ENCODE peak calls at places on chromosomes 16 and 17, in seven cellular contexts. Z, T, B, P, R, X and J are unnamed samples. For H3K36me3, the result is how much of the 10 kb centered on the place peaks cover.

GRCh38 chr17:65103896-65104295 is 33.3 kb upstream of the RGS9 start:
- DNase-seq in T (peak), Z (no peak), B (no peak), R (no peak), X (no peak), P (no peak), J (no peak)

GRCh38 chr17:45676695-45677094 is 107.4 kb upstream of the CRHR1 start:
- DNase-seq in P (no peak), B (no peak), Z (no peak), T (no peak), R (no peak), X (no peak), J (no peak)

GRCh38 chr16:12580809-12581208 is 222.9 kb downstream of the CPPED1 start:
- DNase-seq in B (no peak), X (no peak), T (no peak), P (no peak), R (no peak), Z (no peak), J (no peak)

GRCh38 chr16:11101695-11102522 is 154.1 kb downstream of the SOCS1 start:
- DNase-seq in R (no peak), X (no peak), Z (no peak), T (no peak), P (no peak), B (no peak), J (no peak)

GRCh38 chr16:75566889-75567255 is 693 bp downstream of the GABARAPL2 start:
- DNase-seq in T (no peak), B (peak), R (peak), P (no peak), Z (peak), X (no peak), J (no peak)

GRCh38 chr16:28140788-28141618 is 70.8 kb downstream of the XPO6 start:
- DNase-seq in R (no peak), B (peak), Z (no peak), P (no peak), X (no peak), T (no peak), J (no peak)

GRCh38 chr17:65785109-65785508 is 223.7 kb upstream of the AXIN2 start:
- DNase-seq in T (peak), R (no peak), P (no peak), X (no peak), B (peak), Z (no peak), J (peak)

GRCh38 chr16:64397945-64398508 is 723.8 kb downstream of the CDH11 start:
- DNase-seq in B (no peak), R (no peak), X (no peak), P (no peak), Z (no peak), T (no peak), J (no peak)

GRCh38 chr17:5282639-5283217 is 644 bp downstream of the RABEP1 start:
- DNase-seq in P (peak), Z (no peak), B (peak), R (no peak), X (peak), T (no peak), J (no peak)

GRCh38 chr17:16486373-16487250 is 5.4 kb downstream of the LRRC75A start:
- DNase-seq in R (peak), B (peak), T (peak), Z (peak), X (peak), P (peak), J (peak)

GRCh38 chr16:47787695-47788094 is 326.6 kb downstream of the PHKB start:
- DNase-seq in X (no peak), Z (no peak), B (no peak), R (peak), T (no peak), P (no peak), J (no peak)

GRCh38 chr16:88883946-88884345 is 17.5 kb upstream of the PABPN1L start:
- DNase-seq in X (no peak), P (no peak), T (no peak), B (no peak), Z (peak), R (no peak), J (no peak)

GRCh38 chr16:4327782-4328579 is 12.1 kb downstream of the GLIS2 start:
- DNase-seq in P (peak), T (no peak), X (peak), B (peak), Z (peak), R (peak), J (no peak)

GRCh38 chr17:58330997-58331814 is 2.6 kb upstream of the TSPOAP1 start:
- DNase-seq in X (peak), B (peak), Z (no peak), R (peak), T (no peak), P (no peak), J (no peak)

GRCh38 chr16:86922311-86922710 is 344.0 kb downstream of the FOXL1 start:
- DNase-seq in R (no peak), B (no peak), T (no peak), Z (no peak), X (no peak), P (no peak), J (no peak)

GRCh38 chr17:50487213-50488096 is 8.8 kb downstream of the RSAD1 start:
- DNase-seq in R (no peak), X (no peak), B (peak), P (no peak), T (no peak), Z (peak), J (no peak)

GRCh38 chr17:15398736-15399331 is 57.4 kb upstream of the TEKT3 start:
- DNase-seq in P (no peak), B (peak), R (peak), Z (peak), T (no peak), X (no peak), J (no peak)

GRCh38 chr17:64480951-64481350 is 15.9 kb downstream of the POLG2 start:
- DNase-seq in B (no peak), X (no peak), Z (no peak), P (no peak), R (no peak), T (no peak), J (no peak)

GRCh38 chr17:72838068-72838467 is 254.4 kb downstream of the SLC39A11 start:
- DNase-seq in B (no peak), T (no peak), P (no peak), X (no peak), Z (no peak), R (no peak), J (no peak)

GRCh38 chr17:18925187-18925586 is 26.8 kb upstream of the SLC5A10 start:
- DNase-seq in P (no peak), Z (no peak), R (no peak), B (no peak), X (no peak), T (no peak), J (no peak)

GRCh38 chr16:75114946-75115825 is 1.4 kb downstream of the LDHD start:
- DNase-seq in T (no peak), P (peak), R (peak), X (peak), Z (no peak), B (peak), J (no peak)

GRCh38 chr16:49048557-49048956 is 233.1 kb downstream of the CBLN1 start:
- DNase-seq in R (no peak), X (no peak), P (no peak), B (no peak), T (no peak), Z (no peak), J (no peak)

GRCh38 chr16:84703671-84704070 is 3.9 kb downstream of the USP10 start:
- DNase-seq in B (no peak), P (no peak), Z (no peak), X (no peak), T (no peak), R (no peak), J (no peak)

GRCh38 chr16:27220120-27220519 is 16.8 kb downstream of the KDM8 start:
- DNase-seq in P (no peak), X (no peak), Z (peak), T (no peak), R (no peak), B (no peak), J (no peak)

GRCh38 chr17:13862341-13862740 is 207.0 kb upstream of the COX10 start:
- DNase-seq in P (no peak), R (no peak), T (no peak), B (no peak), X (no peak), Z (no peak), J (no peak)

GRCh38 chr16:18937390-18937789 is 11.2 kb upstream of the SMG1 start:
- DNase-seq in B (no peak), Z (no peak), P (no peak), X (no peak), R (no peak), T (no peak), J (no peak)

GRCh38 chr16:22721497-22722100 is 92.4 kb upstream of the HS3ST2 start:
- DNase-seq in Z (no peak), X (no peak), P (no peak), R (no peak), T (no peak), B (no peak), J (no peak)

GRCh38 chr17:82592289-82592683 is 56.0 kb downstream of the WDR45B start:
- DNase-seq in B (peak), P (peak), R (no peak), T (no peak), Z (no peak), X (peak), J (no peak)

DNA sequence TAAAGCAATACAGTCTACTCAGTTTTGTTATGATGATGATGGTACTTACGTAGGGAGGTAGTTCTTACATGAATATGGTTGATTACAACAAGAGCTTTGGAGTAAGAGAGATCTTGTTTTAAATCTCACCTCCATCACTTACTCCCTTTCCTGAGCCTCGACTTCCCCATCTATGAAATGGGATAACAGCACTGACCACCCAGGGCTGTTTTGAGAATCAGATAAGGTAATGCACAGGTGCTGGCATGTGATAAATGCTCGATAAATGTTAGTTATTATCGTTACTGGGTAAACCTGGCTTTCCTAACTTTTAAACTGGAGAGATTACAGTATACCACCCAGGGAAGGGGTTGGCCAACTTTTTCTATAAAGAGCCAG is 73.6 kb downstream of the BMERB1 start:
- DNase-seq in X (no peak), B (no peak), Z (no peak), P (no peak), T (no peak), R (no peak), J (no peak)
- H3K4me3 ChIP-seq in X (no peak), B (no peak), Z (no peak), P (no peak), T (no peak), R (no peak), J (no peak)

DNA sequence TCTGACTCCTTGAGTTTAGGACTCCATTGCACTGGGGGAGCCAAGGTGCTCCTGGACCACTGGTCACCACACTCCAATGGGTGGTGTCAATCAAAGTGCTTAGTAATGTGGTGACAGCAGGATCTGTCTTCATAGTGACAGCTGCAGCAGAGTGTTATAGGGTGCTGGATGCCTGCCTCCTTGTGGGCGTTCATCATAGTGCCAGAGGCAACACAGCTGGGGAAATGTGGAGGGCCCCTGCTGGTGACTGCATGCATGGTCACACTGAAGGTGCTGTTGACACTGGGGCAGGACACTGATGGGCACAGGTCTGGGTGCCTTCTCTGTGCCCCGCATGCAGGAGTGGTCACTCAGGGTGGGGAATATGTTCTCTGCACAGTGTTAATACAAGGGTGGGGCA is 177.5 kb upstream of the CDH8 start:
- DNase-seq in P (no peak), B (no peak), R (peak), X (no peak), T (no peak), Z (no peak), J (no peak)
- TF ChIP-seq CTCF in P (no peak), B (no peak), R (peak), X (no peak), T (peak), Z (no peak), J (no peak)

GRCh38 chr16:72224260-72224768 is 52.4 kb upstream of the PMFBP1 start:
- DNase-seq in T (no peak), Z (no peak), R (no peak), P (no peak), B (no peak), X (no peak), J (no peak)
- H3K36me3 ChIP-seq in T (under half), Z (under half), R (under half), P (under half), B (under half), X (under half), J (under half)

GRCh38 chr16:1532771-1533170 is 695 bp upstream of the TMEM204 start:
- DNase-seq in B (no peak), P (no peak), Z (no peak), T (no peak), X (no peak), R (no peak), J (no peak)
- H3K4me3 ChIP-seq in B (no peak), P (peak), Z (peak), T (no peak), X (peak), R (no peak), J (peak)

DNA sequence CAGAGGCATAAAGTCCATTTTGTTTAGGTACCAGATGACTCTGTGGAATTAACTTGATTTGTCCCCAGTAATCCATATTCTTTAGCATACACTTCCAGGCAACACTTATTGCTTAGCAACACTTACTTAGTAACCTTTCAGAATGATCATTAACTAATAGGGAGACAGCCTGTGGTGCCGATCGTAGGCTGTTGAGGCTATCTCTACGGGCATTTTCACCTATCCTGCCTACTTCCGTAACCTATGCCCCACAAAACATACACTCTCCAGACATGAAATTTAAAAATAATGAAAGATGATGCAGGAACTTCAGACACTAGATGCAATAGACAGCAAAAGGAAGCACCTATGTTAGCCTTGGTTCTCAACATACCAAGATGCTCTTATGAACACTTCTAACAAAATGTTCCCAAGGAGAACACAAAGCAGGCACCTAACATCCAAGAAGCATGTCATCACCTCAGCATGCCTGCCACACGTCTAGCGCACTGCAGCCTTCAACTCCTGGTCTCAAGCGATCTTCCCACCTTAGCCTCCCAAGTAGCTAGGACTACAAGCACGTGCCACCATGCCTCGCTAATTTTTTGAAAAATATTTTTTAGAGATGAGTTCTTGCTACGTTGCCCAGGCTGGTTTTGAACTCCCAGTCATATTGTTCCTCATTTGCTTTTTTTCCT is 34.5 kb downstream of the HLF start:
- DNase-seq in P (no peak), X (no peak), R (peak), T (no peak), B (no peak), Z (no peak), J (no peak)
- TF ChIP-seq CTCF in P (no peak), X (no peak), R (no peak), T (no peak), B (no peak), Z (no peak), J (no peak)

GRCh38 chr17:68446626-68447041 is 10.7 kb downstream of the WIPI1 start:
- DNase-seq in P (no peak), Z (no peak), B (no peak), X (no peak), R (no peak), T (no peak), J (no peak)

GRCh38 chr17:68450391-68450790 is 6.9 kb downstream of the WIPI1 start:
- DNase-seq in X (no peak), P (no peak), T (no peak), B (no peak), Z (no peak), R (no peak), J (no peak)

GRCh38 chr17:68451650-68452354 is 5.5 kb downstream of the WIPI1 start:
- DNase-seq in R (no peak), B (no peak), T (no peak), P (no peak), X (no peak), Z (no peak), J (no peak)

GRCh38 chr17:68450801-68451200 is 6.5 kb downstream of the WIPI1 start:
- DNase-seq in B (no peak), R (no peak), P (no peak), X (no peak), T (no peak), Z (no peak), J (no peak)

DNA sequence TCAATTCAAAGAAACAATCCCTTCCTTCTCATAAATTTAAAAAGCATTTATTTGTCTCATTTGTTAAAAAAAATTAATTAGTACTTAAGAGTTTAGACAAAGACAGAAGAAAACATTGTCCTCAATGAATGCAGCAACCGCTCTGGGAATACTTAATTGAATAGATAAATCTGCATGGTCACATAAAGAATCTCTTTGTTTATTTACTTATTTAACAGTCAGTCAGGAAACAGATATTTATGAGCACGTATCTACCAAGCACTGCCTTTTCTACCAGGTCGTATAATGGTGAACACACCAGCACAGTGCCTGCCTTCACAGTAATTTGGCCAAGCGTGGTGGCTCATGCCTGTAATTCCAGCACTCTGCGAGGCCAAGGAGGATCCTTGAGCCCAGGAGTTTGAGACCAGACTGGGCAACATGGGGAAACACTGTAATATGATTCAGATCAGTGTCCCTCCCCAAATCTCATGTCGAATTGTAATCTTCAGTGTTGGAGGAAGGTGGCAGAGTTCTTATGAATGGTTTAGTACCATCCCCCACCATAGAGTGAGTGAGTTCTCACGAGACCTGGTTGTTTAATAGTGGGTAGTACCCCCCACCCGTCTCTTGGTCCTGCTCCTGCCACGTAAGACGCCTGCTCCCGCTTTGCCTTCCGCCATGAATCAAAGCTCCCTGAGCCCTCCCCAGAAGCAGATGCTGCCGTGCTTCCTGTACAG is 8.1 kb downstream of the WIPI1 start:
- DNase-seq in X (no peak), B (no peak), Z (no peak), P (no peak), T (no peak), R (no peak), J (no peak)
- H3K36me3 ChIP-seq in X (half or more), B (half or more), Z (under half), P (under half), T (under half), R (under half), J (under half)

DNA sequence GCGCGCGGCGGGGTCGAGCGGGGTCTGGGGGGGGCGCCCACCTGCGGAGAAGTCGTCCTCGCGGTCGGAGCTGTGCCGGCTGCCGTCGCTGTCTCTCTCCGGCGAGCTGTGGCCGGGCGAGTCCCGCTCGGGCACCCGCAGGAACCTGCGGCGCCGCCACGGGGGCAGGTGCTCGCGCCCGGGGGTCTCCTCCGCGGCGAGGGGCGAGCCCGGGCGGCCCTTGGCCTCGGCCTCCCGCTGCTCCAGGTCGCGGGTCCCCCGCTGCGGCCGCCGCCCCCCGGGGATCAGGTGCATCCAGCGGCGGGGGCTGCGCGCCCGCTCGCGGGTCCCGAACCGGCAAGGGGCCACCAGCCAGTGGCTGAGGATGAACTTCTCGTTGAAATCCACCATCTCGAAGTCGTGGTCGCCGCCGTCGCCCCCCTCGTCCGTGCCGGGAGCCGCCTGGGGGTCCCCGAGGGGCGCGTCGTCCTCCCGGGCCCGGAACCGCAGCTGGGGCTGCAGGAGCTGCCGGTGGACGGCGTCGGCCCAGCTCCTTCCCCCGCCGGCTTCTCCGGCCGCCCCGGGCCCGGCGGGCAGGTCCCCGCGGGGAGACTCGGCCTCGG is 41.4 kb upstream of the BHLHA9 start:
- DNase-seq in X (no peak), R (peak), T (no peak), Z (no peak), B (no peak), P (no peak), J (no peak)
- H3K4me3 ChIP-seq in X (peak), R (no peak), T (peak), Z (peak), B (no peak), P (peak), J (no peak)

DNA sequence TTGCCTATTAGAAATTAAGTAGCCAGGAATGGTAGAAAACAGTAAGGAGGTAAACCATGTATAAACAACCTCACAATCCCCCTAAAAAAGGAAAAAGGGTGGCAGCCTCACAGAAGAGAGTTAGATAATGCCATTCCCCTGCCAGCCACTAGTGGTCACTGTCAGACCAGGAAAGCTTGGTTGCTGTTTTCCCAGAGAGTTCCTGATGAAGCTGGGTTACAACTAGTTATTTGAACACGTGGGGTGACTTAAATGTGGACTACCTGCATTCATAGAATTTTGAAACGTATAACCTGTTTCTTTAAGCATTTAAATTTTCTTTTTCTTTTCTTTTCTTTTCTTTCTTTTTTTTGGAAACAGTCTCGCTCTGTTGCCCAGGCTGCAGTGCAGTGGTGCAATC is 5.8 kb downstream of the GPRC5C start:
- DNase-seq in P (no peak), R (peak), Z (no peak), T (no peak), B (peak), X (no peak), J (no peak)
- TF ChIP-seq CTCF in P (no peak), R (peak), Z (peak), T (peak), B (peak), X (peak), J (peak)

GRCh38 chr17:77200711-77201110 is 59.9 kb downstream of the SEC14L1 start:
- DNase-seq in T (no peak), X (no peak), P (no peak), Z (peak), B (no peak), R (no peak), J (no peak)
- H3K36me3 ChIP-seq in T (under half), X (half or more), P (under half), Z (under half), B (half or more), R (half or more), J (under half)